ENCODE peak calls at places on chromosomes 1 and 21, in five cellular contexts. One of them, this sample, is unnamed.

GRCh38 chr1:113811353-113811887 is 856 bp downstream of the RSBN1 start:
- DNase-seq in WTC11: no peak
- DNase-seq in GM20000: no peak
- DNase-seq in tibial nerve: no peak
- DNase-seq in GM10248: no peak
- DNase-seq in this sample: no peak

GRCh38 chr1:109864960-109865611 is 45.6 kb upstream of the CSF1 start:
- DNase-seq in WTC11: no peak
- DNase-seq in GM20000: no peak
- DNase-seq in tibial nerve: no peak
- DNase-seq in GM10248: no peak
- DNase-seq in this sample: no peak

GRCh38 chr1:74729741-74730478 is 2.9 kb downstream of the CRYZ start:
- DNase-seq in WTC11: no peak
- DNase-seq in GM20000: no peak
- DNase-seq in tibial nerve: no peak
- DNase-seq in GM10248: no peak
- DNase-seq in this sample: peak

GRCh38 chr1:49197081-49197480 is 420.4 kb upstream of the BEND5 start:
- DNase-seq in WTC11: no peak
- DNase-seq in GM20000: no peak
- DNase-seq in tibial nerve: no peak
- DNase-seq in GM10248: no peak
- DNase-seq in this sample: no peak

GRCh38 chr1:10635385-10635896 is 160.7 kb downstream of the PEX14 start:
- DNase-seq in WTC11: no peak
- DNase-seq in GM20000: no peak
- DNase-seq in tibial nerve: no peak
- DNase-seq in GM10248: no peak
- DNase-seq in this sample: no peak

GRCh38 chr1:18644469-18645171 is 14.0 kb downstream of the PAX7 start:
- DNase-seq in WTC11: no peak
- DNase-seq in GM20000: peak
- DNase-seq in tibial nerve: no peak
- DNase-seq in GM10248: no peak
- DNase-seq in this sample: no peak

GRCh38 chr1:7382971-7383370 is 388.1 kb upstream of the VAMP3 start:
- DNase-seq in WTC11: no peak
- DNase-seq in GM20000: no peak
- DNase-seq in tibial nerve: no peak
- DNase-seq in GM10248: no peak
- DNase-seq in this sample: no peak

GRCh38 chr1:86100401-86100800 is 56.2 kb downstream of the COL24A1 start:
- DNase-seq in WTC11: no peak
- DNase-seq in GM20000: no peak
- DNase-seq in tibial nerve: no peak
- DNase-seq in GM10248: no peak
- DNase-seq in this sample: no peak

GRCh38 chr21:42298237-42298636 is 17.0 kb downstream of the TFF3 start:
- DNase-seq in WTC11: no peak
- DNase-seq in GM20000: no peak
- DNase-seq in tibial nerve: no peak
- DNase-seq in GM10248: no peak
- DNase-seq in this sample: no peak

GRCh38 chr1:7378346-7379130 is 392.6 kb upstream of the VAMP3 start:
- DNase-seq in WTC11: no peak
- DNase-seq in GM20000: no peak
- DNase-seq in tibial nerve: no peak
- DNase-seq in GM10248: no peak
- DNase-seq in this sample: no peak

GRCh38 chr1:157140068-157140588 is 1.9 kb upstream of the ETV3 start:
- DNase-seq in WTC11: no peak
- DNase-seq in GM20000: no peak
- DNase-seq in tibial nerve: no peak
- DNase-seq in GM10248: no peak
- DNase-seq in this sample: no peak

GRCh38 chr1:178633068-178633467 is 92.0 kb upstream of the RALGPS2 start:
- DNase-seq in WTC11: no peak
- DNase-seq in GM20000: no peak
- DNase-seq in tibial nerve: no peak
- DNase-seq in GM10248: no peak
- DNase-seq in this sample: no peak

GRCh38 chr1:67332653-67333529 is 25.2 kb downstream of the IL12RB2 start:
- DNase-seq in WTC11: no peak
- DNase-seq in GM20000: peak
- DNase-seq in tibial nerve: no peak
- DNase-seq in GM10248: peak
- DNase-seq in this sample: no peak

GRCh38 chr1:147762233-147763024 is 2.0 kb upstream of the GJA5 start:
- DNase-seq in WTC11: no peak
- DNase-seq in GM20000: no peak
- DNase-seq in tibial nerve: no peak
- DNase-seq in GM10248: no peak
- DNase-seq in this sample: no peak

GRCh38 chr1:111489604-111490003 is 13.8 kb downstream of the ADORA3 start:
- DNase-seq in WTC11: no peak
- DNase-seq in GM20000: no peak
- DNase-seq in tibial nerve: no peak
- DNase-seq in GM10248: no peak
- DNase-seq in this sample: no peak

GRCh38 chr1:182114627-182115023 is 53.1 kb upstream of the ZNF648 start:
- DNase-seq in WTC11: no peak
- DNase-seq in GM20000: no peak
- DNase-seq in tibial nerve: no peak
- DNase-seq in GM10248: no peak
- DNase-seq in this sample: no peak

GRCh38 chr1:236608930-236609726 is 4.8 kb upstream of the HEATR1 start:
- DNase-seq in WTC11: peak
- DNase-seq in GM20000: no peak
- DNase-seq in tibial nerve: no peak
- DNase-seq in GM10248: no peak
- DNase-seq in this sample: peak

GRCh38 chr1:178374016-178374415 is 122.7 kb downstream of the CLEC20A start:
- DNase-seq in WTC11: no peak
- DNase-seq in GM20000: no peak
- DNase-seq in tibial nerve: no peak
- DNase-seq in GM10248: no peak
- DNase-seq in this sample: no peak

GRCh38 chr1:27391511-27392095 is 819 bp upstream of the GPR3 start:
- DNase-seq in WTC11: peak
- DNase-seq in GM20000: peak
- DNase-seq in tibial nerve: no peak
- DNase-seq in GM10248: no peak
- DNase-seq in this sample: no peak

GRCh38 chr21:36589352-36589971 is 109.5 kb upstream of the SIM2 start:
- DNase-seq in WTC11: peak
- DNase-seq in GM20000: peak
- DNase-seq in tibial nerve: no peak
- DNase-seq in GM10248: peak
- DNase-seq in this sample: no peak

GRCh38 chr1:79745928-79746327 is 739.4 kb upstream of the ADGRL4 start:
- DNase-seq in WTC11: no peak
- DNase-seq in GM20000: no peak
- DNase-seq in tibial nerve: no peak
- DNase-seq in GM10248: no peak
- DNase-seq in this sample: no peak

GRCh38 chr1:161225178-161225533 is 704 bp upstream of the TOMM40L start:
- DNase-seq in WTC11: no peak
- DNase-seq in GM20000: no peak
- DNase-seq in tibial nerve: no peak
- DNase-seq in GM10248: no peak
- DNase-seq in this sample: no peak

GRCh38 chr21:14699433-14700410 is 153.6 kb upstream of the SAMSN1 start:
- DNase-seq in WTC11: no peak
- DNase-seq in GM20000: no peak
- DNase-seq in tibial nerve: no peak
- DNase-seq in GM10248: no peak
- DNase-seq in this sample: no peak

GRCh38 chr1:7404046-7404742 is 366.9 kb upstream of the VAMP3 start:
- DNase-seq in WTC11: no peak
- DNase-seq in GM20000: no peak
- DNase-seq in tibial nerve: no peak
- DNase-seq in GM10248: no peak
- DNase-seq in this sample: no peak

GRCh38 chr1:209250970-209251636 is 332.4 kb upstream of the CAMK1G start:
- DNase-seq in WTC11: no peak
- DNase-seq in GM20000: no peak
- DNase-seq in tibial nerve: no peak
- DNase-seq in GM10248: no peak
- DNase-seq in this sample: no peak
- TF ChIP-seq CTCF in WTC11: no peak
- TF ChIP-seq CTCF in GM20000: no peak
- TF ChIP-seq CTCF in tibial nerve: no peak
- TF ChIP-seq CTCF in GM10248: no peak
- TF ChIP-seq CTCF in this sample: no peak

GRCh38 chr1:3069491-3070303 is 694 bp downstream of the PRDM16 start:
- DNase-seq in WTC11: peak
- DNase-seq in GM20000: peak
- DNase-seq in tibial nerve: no peak
- DNase-seq in GM10248: no peak
- DNase-seq in this sample: no peak
- TF ChIP-seq CTCF in WTC11: no peak
- TF ChIP-seq CTCF in GM20000: no peak
- TF ChIP-seq CTCF in tibial nerve: peak
- TF ChIP-seq CTCF in GM10248: no peak
- TF ChIP-seq CTCF in this sample: peak

GRCh38 chr1:224696891-224697765 is 81.0 kb downstream of the CNIH3 start:
- DNase-seq in WTC11: no peak
- DNase-seq in GM20000: no peak
- DNase-seq in tibial nerve: no peak
- DNase-seq in GM10248: no peak
- DNase-seq in this sample: no peak

GRCh38 chr1:224704409-224704735 is 88.3 kb downstream of the CNIH3 start:
- DNase-seq in WTC11: no peak
- DNase-seq in GM20000: no peak
- DNase-seq in tibial nerve: no peak
- DNase-seq in GM10248: no peak
- DNase-seq in this sample: no peak

GRCh38 chr1:224697888-224698450 is 81.9 kb downstream of the CNIH3 start:
- DNase-seq in WTC11: no peak
- DNase-seq in GM20000: no peak
- DNase-seq in tibial nerve: no peak
- DNase-seq in GM10248: no peak
- DNase-seq in this sample: no peak

GRCh38 chr1:224703702-224704408 is 87.7 kb downstream of the CNIH3 start:
- DNase-seq in WTC11: no peak
- DNase-seq in GM20000: no peak
- DNase-seq in tibial nerve: no peak
- DNase-seq in GM10248: no peak
- DNase-seq in this sample: no peak

DNA sequence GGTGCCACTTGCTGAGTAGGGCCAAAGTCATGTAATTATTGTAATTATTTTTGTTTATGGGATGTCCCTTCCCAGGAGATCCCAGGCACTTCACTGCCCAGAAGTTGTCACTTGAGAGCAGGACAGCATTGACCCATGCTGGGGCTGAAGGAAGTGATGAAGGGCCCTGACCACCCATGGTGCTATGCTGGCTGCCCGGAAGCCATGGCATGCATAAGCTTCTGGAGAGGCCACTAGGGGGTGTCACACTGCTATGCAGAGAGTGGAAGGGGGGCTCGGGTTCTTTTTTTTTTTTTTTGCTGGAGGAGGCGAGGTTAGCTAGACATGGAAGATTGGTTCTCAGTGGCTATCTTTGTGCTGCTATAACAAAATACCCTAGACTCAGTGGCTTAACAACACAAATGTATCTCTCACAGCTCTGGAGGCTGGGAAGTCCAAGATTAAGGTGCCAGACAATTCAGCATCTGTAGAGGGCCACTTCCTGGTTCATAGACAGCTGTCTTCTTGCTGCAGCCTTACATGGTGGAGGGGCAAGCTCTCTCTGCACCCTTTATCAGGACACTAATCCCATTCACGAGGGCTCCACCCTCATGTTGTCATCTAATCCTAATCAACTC is 84.9 kb downstream of the CNIH3 start:
- DNase-seq in WTC11: peak
- DNase-seq in GM20000: peak
- DNase-seq in tibial nerve: no peak
- DNase-seq in GM10248: peak
- DNase-seq in this sample: no peak
- TF ChIP-seq CTCF in WTC11: peak
- TF ChIP-seq CTCF in GM20000: peak
- TF ChIP-seq CTCF in tibial nerve: no peak
- TF ChIP-seq CTCF in GM10248: peak
- TF ChIP-seq CTCF in this sample: peak

GRCh38 chr1:13714851-13715250 is 14.9 kb downstream of the PRDM2 start:
- DNase-seq in WTC11: no peak
- DNase-seq in GM20000: no peak
- DNase-seq in tibial nerve: no peak
- DNase-seq in GM10248: no peak
- DNase-seq in this sample: no peak
- TF ChIP-seq CTCF in WTC11: no peak
- TF ChIP-seq CTCF in GM20000: no peak
- TF ChIP-seq CTCF in tibial nerve: no peak
- TF ChIP-seq CTCF in GM10248: no peak
- TF ChIP-seq CTCF in this sample: no peak

GRCh38 chr21:44911384-44912157 is 9.1 kb downstream of the ITGB2 start:
- DNase-seq in WTC11: no peak
- DNase-seq in GM20000: peak
- DNase-seq in tibial nerve: peak
- DNase-seq in GM10248: no peak
- DNase-seq in this sample: no peak
- TF ChIP-seq CTCF in WTC11: no peak
- TF ChIP-seq CTCF in GM20000: peak
- TF ChIP-seq CTCF in tibial nerve: peak
- TF ChIP-seq CTCF in GM10248: peak
- TF ChIP-seq CTCF in this sample: peak

GRCh38 chr1:171715813-171716251 is 26.0 kb downstream of the VAMP4 start:
- DNase-seq in WTC11: no peak
- DNase-seq in GM20000: no peak
- DNase-seq in tibial nerve: no peak
- DNase-seq in GM10248: no peak
- DNase-seq in this sample: no peak
- TF ChIP-seq CTCF in WTC11: no peak
- TF ChIP-seq CTCF in GM20000: no peak
- TF ChIP-seq CTCF in tibial nerve: peak
- TF ChIP-seq CTCF in GM10248: peak
- TF ChIP-seq CTCF in this sample: peak

This sample was measured in D721Med.